ENCODE peak calls at places on chromosomes 2 and 18, in seven cellular contexts. One of them, this sample, is unnamed.

GRCh38 chr18:6980363-6980762 is 137.2 kb downstream of the LAMA1 start:
- DNase-seq in right lobe of liver: no peak
- DNase-seq in PC-3: peak; percentile 15
- DNase-seq in upper lobe of left lung: no peak
- DNase-seq in astrocyte of the spinal cord: no peak
- DNase-seq in cardiac muscle cell: no peak
- DNase-seq in AG09309: no peak
- DNase-seq in this sample: no peak

GRCh38 chr18:26777316-26778053 is 88.0 kb downstream of the AQP4 start:
- DNase-seq in right lobe of liver: no peak
- DNase-seq in PC-3: peak; percentile 14
- DNase-seq in upper lobe of left lung: no peak
- DNase-seq in astrocyte of the spinal cord: peak; percentile 33
- DNase-seq in cardiac muscle cell: peak; percentile 54
- DNase-seq in AG09309: no peak
- DNase-seq in this sample: no peak

GRCh38 chr2:236967499-236967783 is 118.2 kb upstream of the COPS8 start:
- DNase-seq in right lobe of liver: no peak
- DNase-seq in PC-3: no peak
- DNase-seq in upper lobe of left lung: no peak
- DNase-seq in astrocyte of the spinal cord: no peak
- DNase-seq in cardiac muscle cell: no peak
- DNase-seq in AG09309: no peak
- DNase-seq in this sample: no peak

GRCh38 chr2:109129921-109130725 is 1.1 kb downstream of the SH3RF3 start:
- DNase-seq in right lobe of liver: no peak
- DNase-seq in PC-3: peak; percentile 15
- DNase-seq in upper lobe of left lung: peak; percentile 85
- DNase-seq in astrocyte of the spinal cord: peak; percentile 41
- DNase-seq in cardiac muscle cell: no peak
- DNase-seq in AG09309: no peak
- DNase-seq in this sample: peak; percentile 19

GRCh38 chr2:190809139-190809764 is 71.4 kb upstream of the GLS start:
- DNase-seq in right lobe of liver: no peak
- DNase-seq in PC-3: peak; percentile 32
- DNase-seq in upper lobe of left lung: no peak
- DNase-seq in astrocyte of the spinal cord: no peak
- DNase-seq in cardiac muscle cell: no peak
- DNase-seq in AG09309: no peak
- DNase-seq in this sample: no peak

GRCh38 chr2:215633360-215633759 is 197.5 kb upstream of the FN1 start:
- DNase-seq in right lobe of liver: no peak
- DNase-seq in PC-3: no peak
- DNase-seq in upper lobe of left lung: no peak
- DNase-seq in astrocyte of the spinal cord: no peak
- DNase-seq in cardiac muscle cell: no peak
- DNase-seq in AG09309: no peak
- DNase-seq in this sample: no peak

GRCh38 chr2:55154525-55155030 is 77.5 kb downstream of the CLHC1 start:
- DNase-seq in right lobe of liver: no peak
- DNase-seq in PC-3: no peak
- DNase-seq in upper lobe of left lung: no peak
- DNase-seq in astrocyte of the spinal cord: no peak
- DNase-seq in cardiac muscle cell: no peak
- DNase-seq in AG09309: no peak
- DNase-seq in this sample: no peak

GRCh38 chr2:127041259-127041970 is 65.5 kb downstream of the BIN1 start:
- DNase-seq in right lobe of liver: no peak
- DNase-seq in PC-3: no peak
- DNase-seq in upper lobe of left lung: no peak
- DNase-seq in astrocyte of the spinal cord: no peak
- DNase-seq in cardiac muscle cell: no peak
- DNase-seq in AG09309: no peak
- DNase-seq in this sample: no peak

GRCh38 chr2:58042486-58042970 is 4.1 kb upstream of the VRK2 start:
- DNase-seq in right lobe of liver: no peak
- DNase-seq in PC-3: peak; percentile 97
- DNase-seq in upper lobe of left lung: no peak
- DNase-seq in astrocyte of the spinal cord: peak; percentile 93
- DNase-seq in cardiac muscle cell: peak; percentile 44
- DNase-seq in AG09309: peak; percentile 74
- DNase-seq in this sample: no peak

GRCh38 chr18:23391156-23391555 is 61.9 kb upstream of the RIOK3 start:
- DNase-seq in right lobe of liver: no peak
- DNase-seq in PC-3: no peak
- DNase-seq in upper lobe of left lung: no peak
- DNase-seq in astrocyte of the spinal cord: no peak
- DNase-seq in cardiac muscle cell: no peak
- DNase-seq in AG09309: no peak
- DNase-seq in this sample: no peak
- H3K4me3 ChIP-seq in right lobe of liver: no peak overlapping the region
- H3K4me3 ChIP-seq in PC-3: no peak overlapping the region
- H3K4me3 ChIP-seq in upper lobe of left lung: no peak overlapping the region
- H3K4me3 ChIP-seq in astrocyte of the spinal cord: no peak overlapping the region
- H3K4me3 ChIP-seq in cardiac muscle cell: no peak overlapping the region
- H3K4me3 ChIP-seq in AG09309: no peak overlapping the region
- H3K4me3 ChIP-seq in this sample: no peak overlapping the region

DNA sequence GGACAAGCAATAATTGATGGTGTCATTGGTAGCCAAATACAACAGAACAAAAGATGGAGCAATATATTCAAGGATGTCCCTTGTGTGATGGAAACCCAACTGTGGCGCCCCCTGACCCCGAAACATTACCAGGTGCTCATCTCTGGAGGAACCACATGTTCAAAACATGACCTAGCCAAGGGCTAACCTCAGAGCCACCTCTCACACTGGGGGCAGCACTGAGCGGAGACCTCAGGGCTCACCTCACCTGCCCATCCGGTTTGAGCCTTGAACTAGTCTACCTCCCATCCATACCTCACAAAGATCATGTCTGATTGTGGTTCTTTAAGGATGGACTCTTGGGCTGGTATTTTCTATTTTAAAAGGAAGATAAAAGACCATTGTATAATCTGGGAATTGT is 314.4 kb upstream of the CDH7 start:
- DNase-seq in right lobe of liver: no peak
- DNase-seq in PC-3: no peak
- DNase-seq in upper lobe of left lung: no peak
- DNase-seq in astrocyte of the spinal cord: no peak
- DNase-seq in cardiac muscle cell: no peak
- DNase-seq in AG09309: no peak
- DNase-seq in this sample: no peak
- TF ChIP-seq CTCF in right lobe of liver: no peak
- TF ChIP-seq CTCF in PC-3: peak; percentile 48
- TF ChIP-seq CTCF in upper lobe of left lung: no peak
- TF ChIP-seq CTCF in astrocyte of the spinal cord: no peak
- TF ChIP-seq CTCF in cardiac muscle cell: no peak
- TF ChIP-seq CTCF in AG09309: no peak
- TF ChIP-seq CTCF in this sample: no peak

DNA sequence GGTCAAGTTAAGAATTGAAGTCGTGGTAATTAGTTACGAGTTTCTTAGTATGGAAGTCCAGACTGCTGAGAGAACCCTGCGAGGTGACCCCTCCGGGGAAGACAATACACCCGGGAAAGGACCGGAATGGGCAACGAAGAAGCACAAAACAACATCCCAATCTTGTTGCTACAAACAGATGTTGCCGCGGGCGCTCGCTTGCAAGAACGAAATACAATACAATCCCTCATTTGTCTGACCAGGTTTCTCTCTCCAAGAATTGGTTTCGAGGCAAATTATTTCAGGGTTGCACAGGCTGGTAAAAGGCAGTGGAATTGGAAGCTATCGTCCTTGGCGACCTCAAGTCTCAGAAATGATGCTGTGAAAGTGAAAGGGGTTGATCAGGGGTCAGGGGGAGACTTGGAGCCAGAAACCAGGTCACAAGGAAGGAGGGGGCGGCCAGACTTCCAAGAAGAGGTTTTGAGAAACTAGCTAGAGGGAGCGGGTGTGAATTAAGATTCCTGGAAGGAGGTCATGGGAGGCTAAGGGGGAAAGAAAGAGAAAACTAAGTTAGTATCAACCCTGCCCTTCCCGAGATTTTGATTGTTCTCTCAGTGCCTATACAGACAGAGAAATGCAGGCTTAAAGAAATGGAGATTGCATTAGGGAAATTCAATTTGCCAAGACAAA is 401.9 kb downstream of the HRH4 start:
- DNase-seq in right lobe of liver: no peak
- DNase-seq in PC-3: no peak
- DNase-seq in upper lobe of left lung: no peak
- DNase-seq in astrocyte of the spinal cord: no peak
- DNase-seq in cardiac muscle cell: no peak
- DNase-seq in AG09309: no peak
- DNase-seq in this sample: no peak
- H3K4me3 ChIP-seq in right lobe of liver: no peak overlapping the region
- H3K4me3 ChIP-seq in PC-3: no peak overlapping the region
- H3K4me3 ChIP-seq in upper lobe of left lung: no peak overlapping the region
- H3K4me3 ChIP-seq in astrocyte of the spinal cord: no peak overlapping the region
- H3K4me3 ChIP-seq in cardiac muscle cell: no peak overlapping the region
- H3K4me3 ChIP-seq in AG09309: no peak overlapping the region
- H3K4me3 ChIP-seq in this sample: no peak overlapping the region

GRCh38 chr2:231393149-231394131 is 2.1 kb upstream of the B3GNT7 start:
- DNase-seq in right lobe of liver: no peak
- DNase-seq in PC-3: no peak
- DNase-seq in upper lobe of left lung: peak; percentile 74
- DNase-seq in astrocyte of the spinal cord: no peak
- DNase-seq in cardiac muscle cell: no peak
- DNase-seq in AG09309: no peak
- DNase-seq in this sample: no peak
- TF ChIP-seq CTCF in right lobe of liver: no peak
- TF ChIP-seq CTCF in PC-3: peak; percentile 39
- TF ChIP-seq CTCF in upper lobe of left lung: no peak
- TF ChIP-seq CTCF in astrocyte of the spinal cord: peak; percentile 33
- TF ChIP-seq CTCF in cardiac muscle cell: no peak
- TF ChIP-seq CTCF in AG09309: peak; percentile 17
- TF ChIP-seq CTCF in this sample: no peak

GRCh38 chr2:191866195-191866594 is 19.3 kb upstream of the CAVIN2 start:
- DNase-seq in right lobe of liver: no peak
- DNase-seq in PC-3: no peak
- DNase-seq in upper lobe of left lung: no peak
- DNase-seq in astrocyte of the spinal cord: no peak
- DNase-seq in cardiac muscle cell: no peak
- DNase-seq in AG09309: no peak
- DNase-seq in this sample: no peak

GRCh38 chr2:191869781-191870180 is 22.9 kb upstream of the CAVIN2 start:
- DNase-seq in right lobe of liver: no peak
- DNase-seq in PC-3: peak; percentile 27
- DNase-seq in upper lobe of left lung: no peak
- DNase-seq in astrocyte of the spinal cord: no peak
- DNase-seq in cardiac muscle cell: no peak
- DNase-seq in AG09309: no peak
- DNase-seq in this sample: no peak

GRCh38 chr2:191869178-191869577 is 22.3 kb upstream of the CAVIN2 start:
- DNase-seq in right lobe of liver: no peak
- DNase-seq in PC-3: peak; percentile 92
- DNase-seq in upper lobe of left lung: no peak
- DNase-seq in astrocyte of the spinal cord: no peak
- DNase-seq in cardiac muscle cell: peak; percentile 55
- DNase-seq in AG09309: no peak
- DNase-seq in this sample: no peak

GRCh38 chr2:191866675-191867506 is 20.0 kb upstream of the CAVIN2 start:
- DNase-seq in right lobe of liver: no peak
- DNase-seq in PC-3: peak; percentile 91
- DNase-seq in upper lobe of left lung: no peak
- DNase-seq in astrocyte of the spinal cord: peak; percentile 90
- DNase-seq in cardiac muscle cell: peak; percentile 44
- DNase-seq in AG09309: peak; percentile 85
- DNase-seq in this sample: no peak

GRCh38 chr2:191867507-191867847 is 20.6 kb upstream of the CAVIN2 start:
- DNase-seq in right lobe of liver: no peak
- DNase-seq in PC-3: no peak
- DNase-seq in upper lobe of left lung: no peak
- DNase-seq in astrocyte of the spinal cord: no peak
- DNase-seq in cardiac muscle cell: no peak
- DNase-seq in AG09309: no peak
- DNase-seq in this sample: no peak
- H3K4me3 ChIP-seq in right lobe of liver: no peak overlapping the region
- H3K4me3 ChIP-seq in PC-3: no peak overlapping the region
- H3K4me3 ChIP-seq in upper lobe of left lung: no peak overlapping the region
- H3K4me3 ChIP-seq in astrocyte of the spinal cord: no peak overlapping the region
- H3K4me3 ChIP-seq in cardiac muscle cell: no peak overlapping the region
- H3K4me3 ChIP-seq in AG09309: no peak overlapping the region
- H3K4me3 ChIP-seq in this sample: no peak overlapping the region

DNA sequence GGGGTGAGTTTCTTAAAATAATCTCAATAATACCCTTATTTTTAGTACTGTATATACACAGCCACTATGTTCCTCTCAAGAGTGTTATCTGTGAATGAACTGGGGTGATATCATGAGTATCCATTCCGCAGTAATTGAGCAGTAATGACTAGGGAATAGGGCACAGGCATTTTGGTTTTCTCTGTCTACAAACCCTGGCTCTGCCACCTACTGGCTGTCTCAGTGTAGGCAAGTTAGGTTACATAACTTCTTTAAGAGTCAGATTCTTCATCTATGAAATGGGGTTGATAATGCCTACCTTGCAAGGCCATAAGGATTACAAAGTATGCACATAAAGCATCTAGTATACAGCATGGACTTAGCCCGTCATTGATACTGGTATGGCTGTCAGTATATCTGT is 555.8 kb downstream of the NRXN1 start:
- DNase-seq in right lobe of liver: no peak
- DNase-seq in PC-3: no peak
- DNase-seq in upper lobe of left lung: no peak
- DNase-seq in astrocyte of the spinal cord: no peak
- DNase-seq in cardiac muscle cell: no peak
- DNase-seq in AG09309: no peak
- DNase-seq in this sample: no peak
- TF ChIP-seq CTCF in right lobe of liver: no peak
- TF ChIP-seq CTCF in PC-3: peak; percentile 28
- TF ChIP-seq CTCF in upper lobe of left lung: no peak
- TF ChIP-seq CTCF in astrocyte of the spinal cord: no peak
- TF ChIP-seq CTCF in cardiac muscle cell: no peak
- TF ChIP-seq CTCF in AG09309: no peak
- TF ChIP-seq CTCF in this sample: no peak